ENCODE peak calls at places on chromosome 15, in six cellular contexts. One of them, this sample, is unnamed.
A peak's percentile ranks its signal among the peaks of the same experiment; 100 is the strongest.

GRCh38 chr15:75606711-75607684 is 18.5 kb downstream of the SNUPN start:
- DNase-seq in GM23248: peak; percentile 6
- DNase-seq in HepG2: no peak
- DNase-seq in mammary epithelial cell: no peak
- DNase-seq in DND-41: peak; percentile 67
- DNase-seq in fibroblast of lung: no peak
- DNase-seq in this sample: no peak

GRCh38 chr15:78680416-78681068 is 39.5 kb upstream of the CHRNB4 start:
- DNase-seq in mammary epithelial cell: no peak
- DNase-seq in HepG2: no peak
- DNase-seq in GM23248: no peak
- DNase-seq in DND-41: no peak
- DNase-seq in fibroblast of lung: no peak
- DNase-seq in this sample: no peak

GRCh38 chr15:90212221-90213079 is 11.3 kb downstream of the SEMA4B start:
- DNase-seq in fibroblast of lung: no peak
- DNase-seq in mammary epithelial cell: peak; percentile 95
- DNase-seq in HepG2: no peak
- DNase-seq in GM23248: no peak
- DNase-seq in DND-41: no peak
- DNase-seq in this sample: peak; percentile 71

GRCh38 chr15:88454867-88455810 is 12.0 kb downstream of the MRPL46 start:
- DNase-seq in HepG2: peak; percentile 48
- DNase-seq in DND-41: peak; percentile 68
- DNase-seq in fibroblast of lung: peak; percentile 70
- DNase-seq in GM23248: peak; percentile 92
- DNase-seq in mammary epithelial cell: peak; percentile 59
- DNase-seq in this sample: peak; percentile 41

GRCh38 chr15:88467935-88468528 is 524 bp downstream of the MRPS11 start:
- DNase-seq in GM23248: peak; percentile 52
- DNase-seq in DND-41: peak; percentile 33
- DNase-seq in HepG2: no peak
- DNase-seq in fibroblast of lung: peak; percentile 29
- DNase-seq in mammary epithelial cell: no peak
- DNase-seq in this sample: no peak

GRCh38 chr15:101397521-101398003 is 91.9 kb downstream of the PCSK6 start:
- DNase-seq in GM23248: no peak
- DNase-seq in DND-41: peak; percentile 71
- DNase-seq in fibroblast of lung: no peak
- DNase-seq in mammary epithelial cell: no peak
- DNase-seq in HepG2: no peak
- DNase-seq in this sample: no peak

GRCh38 chr15:33720952-33721351 is 247.3 kb upstream of the CHRM5 start:
- DNase-seq in mammary epithelial cell: peak; percentile 78
- DNase-seq in HepG2: no peak
- DNase-seq in DND-41: no peak
- DNase-seq in GM23248: peak; percentile 86
- DNase-seq in fibroblast of lung: peak; percentile 71
- DNase-seq in this sample: peak; percentile 37

GRCh38 chr15:93047621-93048425 is 41.2 kb downstream of the RGMA start:
- DNase-seq in HepG2: no peak
- DNase-seq in mammary epithelial cell: no peak
- DNase-seq in fibroblast of lung: no peak
- DNase-seq in DND-41: peak; percentile 62
- DNase-seq in GM23248: no peak
- DNase-seq in this sample: no peak

GRCh38 chr15:68252925-68253534 is 23.5 kb upstream of the CLN6 start:
- DNase-seq in mammary epithelial cell: peak; percentile 76
- DNase-seq in DND-41: peak; percentile 50
- DNase-seq in HepG2: peak; percentile 72
- DNase-seq in fibroblast of lung: peak; percentile 88
- DNase-seq in GM23248: peak; percentile 87
- DNase-seq in this sample: peak; percentile 46

GRCh38 chr15:77616072-77616471 is 16.6 kb downstream of the LINGO1 start:
- DNase-seq in fibroblast of lung: no peak
- DNase-seq in DND-41: no peak
- DNase-seq in GM23248: no peak
- DNase-seq in mammary epithelial cell: no peak
- DNase-seq in HepG2: no peak
- DNase-seq in this sample: no peak

GRCh38 chr15:28118531-28118930 is 19.4 kb upstream of the OCA2 start:
- DNase-seq in GM23248: no peak
- DNase-seq in DND-41: no peak
- DNase-seq in HepG2: no peak
- DNase-seq in fibroblast of lung: no peak
- DNase-seq in mammary epithelial cell: no peak
- DNase-seq in this sample: no peak

GRCh38 chr15:55289011-55289572 is 521 bp downstream of the RAB27A start:
- DNase-seq in mammary epithelial cell: peak; percentile 42
- DNase-seq in GM23248: peak; percentile 60
- DNase-seq in DND-41: peak; percentile 9
- DNase-seq in HepG2: peak; percentile 21
- DNase-seq in fibroblast of lung: peak; percentile 65
- DNase-seq in this sample: peak; percentile 32

GRCh38 chr15:44775923-44776322 is 39.6 kb downstream of the TRIM69 start:
- DNase-seq in HepG2: no peak
- DNase-seq in GM23248: peak; percentile 29
- DNase-seq in DND-41: no peak
- DNase-seq in fibroblast of lung: no peak
- DNase-seq in mammary epithelial cell: peak; percentile 24
- DNase-seq in this sample: no peak

DNA sequence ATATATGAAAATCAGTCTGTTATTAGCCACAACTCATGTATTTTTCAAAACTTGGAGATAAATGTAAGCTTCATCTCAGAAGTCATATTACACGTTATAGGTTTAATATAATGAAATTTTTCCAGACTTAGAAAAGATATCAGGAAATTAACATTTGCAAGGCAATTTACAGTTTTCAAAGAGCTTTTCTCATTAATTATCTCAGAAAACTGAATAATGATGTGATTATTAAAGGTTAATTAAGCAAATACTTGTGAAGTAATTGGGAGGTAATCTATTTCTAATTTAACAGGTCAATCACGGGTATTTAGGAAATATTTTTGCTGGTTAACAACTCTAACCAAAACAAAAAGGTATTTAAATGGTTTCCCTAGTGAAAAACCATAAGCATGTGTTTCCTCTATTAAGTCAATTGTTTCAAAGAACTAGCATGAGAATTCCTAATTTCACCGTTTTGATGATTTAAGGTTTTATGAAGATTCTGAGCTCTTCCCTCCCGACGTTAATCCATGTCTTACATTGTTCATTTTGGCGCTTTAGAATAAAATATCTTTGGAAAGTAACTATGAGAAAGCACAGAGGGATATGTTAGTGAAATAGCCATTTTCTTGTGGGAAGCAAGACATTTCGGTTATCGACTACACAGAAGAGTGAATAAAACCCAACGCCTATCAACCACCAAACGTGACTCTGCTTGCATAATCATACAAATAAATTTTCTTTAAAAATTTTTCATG is 1.5 kb upstream of the NEO1 start:
- DNase-seq in DND-41: no peak
- DNase-seq in fibroblast of lung: no peak
- DNase-seq in HepG2: no peak
- DNase-seq in GM23248: no peak
- DNase-seq in mammary epithelial cell: no peak
- DNase-seq in this sample: no peak
- H3K27me3 ChIP-seq in DND-41: peaks cover 34% of the 10 kb centered on the region
- H3K27me3 ChIP-seq in fibroblast of lung: no peaks in the 10 kb centered on the region
- H3K27me3 ChIP-seq in HepG2: no peaks in the 10 kb centered on the region
- H3K27me3 ChIP-seq in GM23248: peaks cover 11% of the 10 kb centered on the region
- H3K27me3 ChIP-seq in mammary epithelial cell: no peaks in the 10 kb centered on the region
- H3K27me3 ChIP-seq in this sample: peaks cover 29% of the 10 kb centered on the region

DNA sequence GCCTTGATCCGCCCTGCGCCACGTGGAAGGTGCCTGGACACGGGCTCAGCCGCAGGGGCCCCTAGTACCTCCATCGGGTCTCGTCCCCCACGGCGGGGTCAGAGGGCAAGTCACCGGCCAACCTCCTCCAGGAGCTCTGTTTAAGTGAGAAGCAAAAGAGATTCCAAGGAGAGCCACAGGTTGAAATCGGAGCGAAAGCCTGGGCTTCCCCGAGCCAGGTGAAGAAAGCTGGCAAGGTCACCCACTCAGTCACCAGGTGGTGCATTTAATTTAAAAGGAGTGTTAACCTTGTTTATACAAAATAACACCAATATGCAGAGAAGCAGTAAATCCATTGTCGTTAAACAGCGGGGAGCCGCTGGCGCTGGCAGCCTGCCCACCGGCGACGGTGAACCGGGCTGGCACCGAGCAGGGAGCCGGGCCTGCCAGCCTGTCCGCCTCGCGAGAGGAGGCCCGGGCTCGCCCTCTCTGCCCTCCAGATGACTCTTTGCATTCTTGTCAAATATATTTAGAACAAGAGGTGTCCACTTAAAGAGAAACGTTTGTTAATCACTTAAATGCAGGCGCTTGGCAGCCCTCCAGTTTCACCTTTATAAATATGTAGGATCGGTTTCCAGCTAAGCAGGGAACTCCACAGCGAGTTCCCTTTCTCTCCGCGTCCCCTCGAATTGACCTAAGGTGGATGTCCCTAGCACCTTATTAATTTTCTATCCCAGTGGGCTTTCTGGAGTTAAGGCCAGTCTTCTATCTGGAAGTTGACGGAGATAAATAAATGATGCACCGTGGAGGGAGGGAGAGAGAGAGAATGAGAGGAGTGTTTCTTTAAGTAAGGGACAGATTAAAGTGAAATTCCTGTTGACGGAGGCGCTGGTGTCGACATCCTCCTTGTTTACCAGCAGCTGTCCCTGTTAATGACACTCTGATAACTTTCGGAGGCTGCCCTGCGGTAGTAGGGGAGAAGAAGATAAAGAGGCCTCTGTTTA is 277.2 kb upstream of the NR2F2 start:
- DNase-seq in HepG2: peak; percentile 22
- DNase-seq in GM23248: peak; percentile 9
- DNase-seq in fibroblast of lung: peak; percentile 41
- DNase-seq in mammary epithelial cell: peak; percentile 16
- DNase-seq in DND-41: no peak
- DNase-seq in this sample: peak; percentile 84
- TF ChIP-seq EZH2 in HepG2: no peak
- TF ChIP-seq EZH2 in GM23248: no peak
- TF ChIP-seq EZH2 in fibroblast of lung: no peak
- TF ChIP-seq EZH2 in mammary epithelial cell: no peak
- TF ChIP-seq EZH2 in DND-41: no peak
- TF ChIP-seq EZH2 in this sample: no peak

GRCh38 chr15:74042603-74043424 is 39.5 kb downstream of the GOLGA6A start:
- DNase-seq in mammary epithelial cell: no peak
- DNase-seq in GM23248: no peak
- DNase-seq in DND-41: no peak
- DNase-seq in fibroblast of lung: no peak
- DNase-seq in HepG2: no peak
- DNase-seq in this sample: no peak

GRCh38 chr15:74041777-74042435 is 40.4 kb downstream of the GOLGA6A start:
- DNase-seq in mammary epithelial cell: no peak
- DNase-seq in GM23248: no peak
- DNase-seq in DND-41: no peak
- DNase-seq in fibroblast of lung: no peak
- DNase-seq in HepG2: no peak
- DNase-seq in this sample: no peak

GRCh38 chr15:74039656-74040010 is 42.7 kb downstream of the GOLGA6A start:
- DNase-seq in GM23248: no peak
- DNase-seq in mammary epithelial cell: no peak
- DNase-seq in fibroblast of lung: no peak
- DNase-seq in DND-41: no peak
- DNase-seq in HepG2: no peak
- DNase-seq in this sample: no peak

GRCh38 chr15:74040115-74040850 is 42.1 kb downstream of the GOLGA6A start:
- DNase-seq in mammary epithelial cell: peak; percentile 48
- DNase-seq in HepG2: no peak
- DNase-seq in fibroblast of lung: peak; percentile 89
- DNase-seq in DND-41: no peak
- DNase-seq in GM23248: peak; percentile 98
- DNase-seq in this sample: no peak

DNA sequence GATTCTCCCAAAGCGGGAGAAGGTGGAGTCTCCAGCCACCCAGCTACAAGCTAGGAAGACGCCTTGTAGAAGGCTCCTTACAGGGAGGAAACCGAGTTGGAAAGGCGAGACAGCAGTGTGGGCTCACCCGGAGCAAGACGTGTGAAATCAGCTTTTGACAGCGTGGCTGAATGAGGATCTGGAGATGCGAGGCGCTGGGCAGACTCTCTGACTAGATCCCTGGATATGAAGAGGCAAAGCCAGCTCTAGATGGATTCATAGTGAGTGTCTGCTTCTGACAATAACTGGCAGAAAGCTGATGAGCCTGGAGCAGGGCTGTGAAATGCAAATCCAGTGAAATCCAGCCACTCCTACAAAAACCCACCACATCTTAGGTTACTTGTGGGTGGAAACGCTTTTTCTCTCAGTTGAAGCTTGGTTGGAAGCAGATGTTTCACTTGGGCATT is 41.0 kb downstream of the GOLGA6A start:
- DNase-seq in DND-41: no peak
- DNase-seq in mammary epithelial cell: no peak
- DNase-seq in HepG2: no peak
- DNase-seq in fibroblast of lung: no peak
- DNase-seq in GM23248: peak; percentile 50
- DNase-seq in this sample: no peak
- H3K4me1 ChIP-seq in DND-41: no peaks in the 10 kb centered on the region
- H3K4me1 ChIP-seq in mammary epithelial cell: peaks cover 3% of the 10 kb centered on the region
- H3K4me1 ChIP-seq in HepG2: no peaks in the 10 kb centered on the region
- H3K4me1 ChIP-seq in fibroblast of lung: peaks cover 27% of the 10 kb centered on the region
- H3K4me1 ChIP-seq in GM23248: peaks cover 36% of the 10 kb centered on the region
- H3K4me1 ChIP-seq in this sample: peaks cover 7% of the 10 kb centered on the region

GRCh38 chr15:51750942-51751686 is at the start of gene TMOD2:
- DNase-seq in fibroblast of lung: peak; percentile 29
- DNase-seq in DND-41: peak; percentile 58
- DNase-seq in GM23248: peak; percentile 62
- DNase-seq in HepG2: no peak
- DNase-seq in mammary epithelial cell: peak; percentile 66
- DNase-seq in this sample: no peak
- H3K27me3 ChIP-seq in fibroblast of lung: peaks cover 20% of the 10 kb centered on the region
- H3K27me3 ChIP-seq in DND-41: peaks cover 16% of the 10 kb centered on the region
- H3K27me3 ChIP-seq in GM23248: peaks cover 26% of the 10 kb centered on the region
- H3K27me3 ChIP-seq in HepG2: peaks cover 4% of the 10 kb centered on the region
- H3K27me3 ChIP-seq in mammary epithelial cell: no peaks in the 10 kb centered on the region
- H3K27me3 ChIP-seq in this sample: peaks cover 8% of the 10 kb centered on the region

GRCh38 chr15:38624248-38625214 is 59.9 kb upstream of the RASGRP1 start:
- DNase-seq in mammary epithelial cell: peak; percentile 4
- DNase-seq in fibroblast of lung: no peak
- DNase-seq in DND-41: no peak
- DNase-seq in HepG2: no peak
- DNase-seq in GM23248: peak; percentile 10
- DNase-seq in this sample: no peak
- TF ChIP-seq EZH2 in mammary epithelial cell: no peak
- TF ChIP-seq EZH2 in fibroblast of lung: no peak
- TF ChIP-seq EZH2 in DND-41: no peak
- TF ChIP-seq EZH2 in HepG2: no peak
- TF ChIP-seq EZH2 in GM23248: no peak
- TF ChIP-seq EZH2 in this sample: no peak

DNA sequence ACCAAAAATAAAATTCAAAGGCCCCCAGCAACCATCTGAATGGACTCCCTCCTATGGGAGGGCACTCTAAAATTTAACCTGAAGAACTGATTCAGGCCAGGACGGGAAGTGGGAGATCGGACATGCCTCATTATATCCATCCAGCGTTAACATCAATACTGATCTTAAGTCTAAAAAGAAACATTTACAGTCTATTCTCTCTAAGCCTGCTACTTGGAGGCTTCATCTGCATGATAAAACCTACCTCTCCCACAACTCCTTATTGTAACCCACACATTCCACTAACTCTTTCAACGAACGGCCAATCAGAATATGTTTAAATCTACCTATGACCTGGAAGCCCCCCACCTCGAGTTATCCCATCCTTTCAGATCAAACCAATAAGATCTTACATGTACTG is 68.4 kb downstream of the HERC1 start:
- DNase-seq in fibroblast of lung: no peak
- DNase-seq in DND-41: no peak
- DNase-seq in HepG2: no peak
- DNase-seq in GM23248: no peak
- DNase-seq in mammary epithelial cell: no peak
- DNase-seq in this sample: no peak
- H3K4me1 ChIP-seq in fibroblast of lung: no peaks in the 10 kb centered on the region
- H3K4me1 ChIP-seq in DND-41: peaks cover 14% of the 10 kb centered on the region
- H3K4me1 ChIP-seq in HepG2: peaks cover 6% of the 10 kb centered on the region
- H3K4me1 ChIP-seq in GM23248: peaks cover 10% of the 10 kb centered on the region
- H3K4me1 ChIP-seq in mammary epithelial cell: peaks cover 15% of the 10 kb centered on the region
- H3K4me1 ChIP-seq in this sample: no peaks in the 10 kb centered on the region

This sample was measured in PC-9.